ENCODE peak calls at places on chromosomes 6 and 20, in six cellular contexts. N is right lobe of liver, V is foreskin fibroblast, R is ovary, S is right atrium auricular region, J is fibroblast of mammary gland. Q is an unnamed sample.

GRCh38 chr20:11091496-11091895 is 417.7 kb upstream of the JAG1 start:
- DNase-seq in S (no peak), N (no peak), J (no peak), R (no peak), V (no peak), Q (no peak)

GRCh38 chr6:24401458-24401857 is 1.3 kb upstream of the MRS2 start:
- DNase-seq in N (no peak), S (no peak), V (no peak), R (no peak), J (no peak), Q (no peak)

GRCh38 chr20:46583411-46584214 is 33.2 kb upstream of the OCSTAMP start:
- DNase-seq in N (no peak), S (no peak), V (no peak), J (no peak), R (no peak), Q (no peak)

GRCh38 chr6:84193140-84193708 is 34.2 kb downstream of the CEP162 start:
- DNase-seq in J (peak), R (no peak), S (no peak), N (no peak), V (peak), Q (no peak)

GRCh38 chr20:50172347-50173013 is 18.1 kb upstream of the CEBPB start:
- DNase-seq in V (peak), S (peak), R (peak), N (peak), J (peak), Q (no peak)

GRCh38 chr6:30824698-30825097 is 59.6 kb upstream of the DDR1 start:
- DNase-seq in V (no peak), S (no peak), J (no peak), N (no peak), R (no peak), Q (peak)

GRCh38 chr6:14796974-14797762 is 448.7 kb upstream of the JARID2 start:
- DNase-seq in V (no peak), J (no peak), S (no peak), N (no peak), R (no peak), Q (no peak)

GRCh38 chr6:74872754-74873446 is 333.0 kb downstream of the COL12A1 start:
- DNase-seq in R (no peak), V (no peak), J (no peak), S (no peak), N (no peak), Q (no peak)

GRCh38 chr6:33714385-33715040 is 3.0 kb upstream of the UQCC2 start:
- DNase-seq in S (no peak), V (no peak), N (no peak), R (no peak), J (no peak), Q (no peak)

GRCh38 chr20:33852971-33853813 is 42.0 kb downstream of the CHMP4B start:
- DNase-seq in N (no peak), V (no peak), R (no peak), S (no peak), J (peak), Q (no peak)

GRCh38 chr6:107075951-107076381 is 39.3 kb downstream of the BEND3 start:
- DNase-seq in S (no peak), V (peak), R (no peak), J (peak), N (peak), Q (no peak)
- TF ChIP-seq CTCF in S (no peak), V (peak), R (no peak), J (peak), N (peak), Q (peak)

DNA sequence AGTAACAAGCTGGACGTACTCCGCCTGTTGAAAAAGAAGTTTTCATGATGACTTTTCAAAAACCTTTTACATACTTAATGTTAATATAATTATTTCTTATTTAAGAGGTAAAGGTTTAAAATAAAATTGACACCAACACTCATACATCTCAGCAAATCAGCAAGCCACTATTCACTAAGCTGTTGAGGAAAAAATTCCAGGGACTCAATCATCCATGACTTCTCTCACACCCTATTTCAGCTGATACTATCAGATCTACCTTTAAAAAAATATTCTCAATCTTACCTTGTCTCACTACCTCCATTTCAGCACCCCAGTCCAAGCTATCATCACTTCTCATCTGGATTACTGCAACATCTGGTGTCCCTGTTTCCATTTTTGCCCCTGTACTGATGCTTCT is 109.3 kb downstream of the HACE1 start:
- DNase-seq in R (no peak), V (no peak), J (no peak), S (no peak), N (no peak), Q (no peak)
- TF ChIP-seq CTCF in R (no peak), V (no peak), J (no peak), S (no peak), N (no peak), Q (no peak)

GRCh38 chr6:113651920-113652319 is 205.2 kb upstream of the MARCKS start:
- DNase-seq in R (no peak), N (no peak), S (no peak), V (no peak), J (no peak), Q (no peak)
- TF ChIP-seq CTCF in R (no peak), N (no peak), S (no peak), V (no peak), J (no peak), Q (no peak)

DNA sequence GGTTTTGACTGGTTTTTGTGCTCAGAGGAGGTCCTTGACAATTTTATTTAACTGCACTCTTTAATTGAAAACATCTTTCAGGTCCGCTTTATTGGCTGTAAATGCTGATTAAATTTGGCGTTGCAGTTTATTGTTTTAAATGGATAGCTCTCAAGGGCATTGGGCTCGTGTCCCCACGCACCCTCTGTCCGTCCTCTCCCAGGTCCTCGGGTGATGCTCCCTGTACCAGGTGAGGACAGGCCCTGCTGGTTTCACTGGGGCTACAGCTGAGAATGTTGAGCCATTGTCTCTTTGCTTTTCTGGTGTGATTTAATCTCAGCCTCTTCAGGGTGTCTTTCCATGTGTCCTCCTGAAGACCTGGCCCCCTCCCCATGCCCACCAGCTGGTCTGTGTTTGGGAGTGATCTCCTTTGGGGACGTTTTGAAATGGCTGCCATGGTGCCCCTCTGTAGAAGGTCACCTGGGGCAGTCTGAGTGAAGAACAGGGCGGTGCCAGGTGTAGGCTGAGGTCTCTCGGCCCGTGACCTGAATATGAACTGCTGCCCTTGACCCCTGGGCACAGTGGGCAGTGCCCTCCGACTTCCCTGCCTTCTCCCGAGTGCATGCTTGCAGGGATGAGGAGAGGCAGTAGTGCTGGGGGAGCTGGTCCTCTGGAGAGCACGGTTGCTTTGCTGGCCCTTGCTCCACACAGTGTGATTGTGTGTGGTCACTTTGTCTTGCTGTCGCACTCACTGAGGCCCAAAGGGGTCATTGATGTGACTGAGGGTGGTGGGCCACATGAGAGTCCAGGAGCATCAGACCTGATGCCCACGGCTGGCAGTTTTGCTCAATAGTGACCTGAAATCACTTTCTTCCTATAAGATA is 12.5 kb upstream of the C20orf204 start:
- DNase-seq in N (no peak), J (no peak), R (no peak), S (no peak), V (no peak), Q (no peak)
- TF ChIP-seq CTCF in N (no peak), J (no peak), R (no peak), S (no peak), V (no peak), Q (no peak)

GRCh38 chr6:29510746-29511300 is 23.1 kb upstream of the MAS1L start:
- DNase-seq in J (no peak), S (no peak), N (no peak), V (no peak), R (no peak), Q (no peak)
- TF ChIP-seq CTCF in J (no peak), S (no peak), N (no peak), V (no peak), R (no peak), Q (no peak)

Q was measured in chondrocyte.